ENCODE peak calls at places on chromosomes 16 and 17, in seven cellular contexts. I is ascending aorta, T is lower leg skin, K is heart right ventricle, L is astrocyte of the spinal cord, V is AG09309, G is tibial nerve. B is an unnamed sample.

GRCh38 chr17:78899361-78900260 is 3.4 kb downstream of the CEP295NL start:
- DNase-seq in G (no peak), L (no peak), V (no peak), T (no peak), I (no peak), K (peak; percentile 66), B (no peak)

GRCh38 chr17:76700290-76700626 is 10.5 kb downstream of the MXRA7 start:
- DNase-seq in V (no peak), I (no peak), K (no peak), T (no peak), L (no peak), G (no peak), B (no peak)

GRCh38 chr16:55051571-55051970 is 120.9 kb downstream of the IRX5 start:
- DNase-seq in T (no peak), V (no peak), K (no peak), L (no peak), I (peak; percentile 28), G (no peak), B (no peak)

GRCh38 chr17:18139949-18140348 is 31.4 kb downstream of the MYO15A start:
- DNase-seq in L (no peak), I (no peak), K (no peak), G (no peak), T (no peak), V (no peak), B (no peak)

GRCh38 chr16:77273815-77274214 is 74.6 kb downstream of the SYCE1L start:
- DNase-seq in L (peak; percentile 84), K (no peak), G (no peak), I (no peak), T (no peak), V (peak; percentile 16), B (peak; percentile 54)

GRCh38 chr16:4142268-4142667 is 26.0 kb upstream of the ADCY9 start:
- DNase-seq in L (no peak), V (no peak), I (no peak), G (no peak), K (no peak), T (peak; percentile 29), B (no peak)

GRCh38 chr16:69741951-69742904 is 12.5 kb downstream of the NOB1 start:
- DNase-seq in V (no peak), I (peak; percentile 75), G (peak; percentile 91), K (peak; percentile 80), L (peak; percentile 56), T (peak; percentile 50), B (no peak)

GRCh38 chr16:89122322-89122831 is 28.7 kb downstream of the ACSF3 start:
- DNase-seq in G (no peak), I (no peak), K (no peak), V (no peak), L (no peak), T (no peak), B (no peak)

GRCh38 chr17:64162575-64162974 is 32.6 kb upstream of the ERN1 start:
- DNase-seq in G (no peak), I (no peak), T (no peak), L (no peak), V (no peak), K (no peak), B (no peak)

GRCh38 chr17:64166876-64167275 is 36.9 kb upstream of the ERN1 start:
- DNase-seq in V (no peak), K (no peak), L (no peak), G (no peak), I (no peak), T (no peak), B (no peak)

GRCh38 chr17:64165347-64165746 is 35.4 kb upstream of the ERN1 start:
- DNase-seq in T (no peak), V (no peak), L (no peak), G (no peak), I (no peak), K (no peak), B (no peak)

GRCh38 chr17:64163468-64163867 is 33.5 kb upstream of the ERN1 start:
- DNase-seq in T (no peak), V (no peak), L (no peak), G (no peak), K (no peak), I (no peak), B (no peak)

DNA sequence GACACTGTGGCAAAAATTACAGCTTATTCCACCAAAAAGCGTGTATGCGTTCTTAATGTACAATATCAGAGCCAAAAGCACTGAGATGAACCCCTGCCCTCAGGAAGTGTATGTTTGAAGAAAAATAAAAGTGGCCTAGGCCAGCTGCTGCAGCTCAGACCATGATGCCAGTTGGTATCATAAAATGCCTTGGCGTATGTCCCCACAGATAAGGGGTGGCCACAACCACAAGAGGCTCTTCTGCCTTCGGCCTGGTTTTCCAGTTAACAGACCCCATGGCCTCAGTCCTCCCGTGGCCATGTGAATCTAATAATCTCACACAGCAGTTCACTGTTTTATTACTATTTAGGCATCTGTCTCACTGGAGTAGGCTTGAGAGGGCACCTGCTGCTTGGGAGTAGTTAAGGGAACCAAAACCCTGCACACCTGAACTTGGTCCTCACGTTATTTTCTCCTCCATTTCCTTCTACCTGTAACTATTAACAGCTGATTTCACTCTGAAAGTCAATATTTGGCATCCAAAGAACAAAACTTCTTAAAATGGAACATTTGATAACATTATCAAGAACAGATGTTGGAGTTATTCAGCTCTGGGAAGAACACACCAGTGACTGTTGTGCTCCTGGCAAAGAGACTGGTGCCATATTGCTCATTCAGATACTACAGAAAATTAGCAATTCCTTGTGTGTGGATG is 34.8 kb upstream of the ERN1 start:
- DNase-seq in L (no peak), G (no peak), V (no peak), I (no peak), T (no peak), K (no peak), B (no peak)
- TF ChIP-seq CTCF in L (no peak), G (no peak), V (no peak), I (no peak), T (no peak), K (no peak), B (no peak)

GRCh38 chr17:64775701-64776570 is 113.8 kb upstream of the SMURF2 start:
- DNase-seq in G (no peak), T (no peak), I (peak; percentile 60), K (no peak), V (no peak), L (no peak), B (no peak)

GRCh38 chr17:64778102-64778366 is 115.9 kb upstream of the SMURF2 start:
- DNase-seq in K (no peak), I (no peak), T (no peak), G (no peak), V (no peak), L (no peak), B (no peak)

GRCh38 chr17:64779344-64780095 is 117.4 kb upstream of the SMURF2 start:
- DNase-seq in L (no peak), I (peak; percentile 62), V (no peak), K (no peak), G (no peak), T (no peak), B (no peak)

GRCh38 chr17:64778367-64779290 is 116.5 kb upstream of the SMURF2 start:
- DNase-seq in T (no peak), V (no peak), I (peak; percentile 64), K (no peak), L (no peak), G (no peak), B (no peak)

DNA sequence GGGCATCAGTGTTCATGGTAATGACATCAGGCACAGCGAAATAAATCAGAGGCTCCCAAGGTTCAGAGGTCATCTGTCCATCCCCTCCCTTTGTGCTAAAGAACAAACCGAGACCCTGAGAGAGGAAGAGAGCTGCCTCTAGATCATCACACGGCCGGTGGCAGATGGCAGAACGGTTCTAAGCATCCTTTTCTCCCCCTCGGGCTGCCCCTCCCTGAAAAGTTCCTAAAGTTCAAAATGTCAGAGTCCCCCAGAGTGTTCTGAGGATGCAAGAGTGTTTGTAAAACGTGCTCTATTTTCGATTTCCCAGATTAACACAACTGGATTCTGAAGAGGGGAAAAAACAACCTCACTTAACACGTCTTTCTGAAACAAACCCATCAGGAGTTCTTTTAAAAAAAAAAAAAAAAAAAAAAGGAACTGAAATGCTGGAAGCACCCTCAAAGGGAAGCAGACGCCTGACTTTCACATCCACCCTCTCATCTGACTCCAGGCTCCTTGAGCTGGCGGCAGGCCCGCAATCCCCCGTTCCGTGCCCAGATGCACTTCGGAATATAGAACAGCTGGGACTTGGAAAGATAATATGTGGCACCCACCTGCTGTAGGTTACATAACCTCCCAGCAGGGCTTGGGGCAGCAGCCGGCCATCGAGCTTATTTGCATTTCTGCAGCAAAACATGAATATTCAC is 115.5 kb upstream of the SMURF2 start:
- DNase-seq in V (no peak), G (no peak), T (no peak), I (peak; percentile 69), L (no peak), K (no peak), B (no peak)
- H3K4me3 ChIP-seq in V (no peak overlapping the region), G (peak overlapping the region; percentile 8), T (no peak overlapping the region), I (peak overlapping the region; percentile 62), L (no peak overlapping the region), K (peak overlapping the region; percentile 40), B (no peak overlapping the region)

DNA sequence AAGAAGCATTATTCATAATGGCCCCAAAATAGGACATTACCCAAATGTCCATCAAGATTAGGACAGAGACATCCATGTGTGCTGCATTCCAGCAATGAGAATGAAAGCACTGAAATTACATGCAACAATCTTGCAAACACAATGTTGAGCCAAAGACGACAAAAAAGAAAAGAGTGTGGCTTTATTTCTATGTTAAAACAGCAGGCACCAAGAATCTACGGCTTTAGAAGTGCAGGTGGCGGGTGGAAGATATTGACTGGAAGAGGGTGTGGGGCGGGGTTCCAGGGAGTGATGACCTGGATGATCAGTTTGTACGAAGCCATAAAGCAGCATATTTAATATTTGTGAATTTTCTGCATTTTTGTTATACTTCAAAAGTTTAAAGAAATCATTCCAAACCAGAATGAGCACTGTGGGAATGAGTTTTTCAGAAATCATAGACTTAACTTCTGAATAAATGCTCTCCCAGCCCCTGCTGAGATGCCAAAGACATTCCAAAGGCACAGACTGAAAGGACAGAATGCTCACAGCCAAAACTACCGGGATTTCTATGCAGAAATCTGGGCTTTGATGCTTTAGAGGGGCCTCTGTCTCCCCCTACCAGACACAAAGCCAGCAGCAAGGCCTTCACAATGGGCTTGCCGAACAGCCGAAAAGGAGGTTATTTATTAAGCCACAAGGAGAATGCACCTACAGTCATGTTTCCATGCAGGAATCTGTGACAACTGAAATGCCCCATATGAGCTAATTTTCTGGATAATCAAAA is 361.6 kb downstream of the GRIN2A start:
- DNase-seq in K (no peak), V (no peak), T (no peak), G (no peak), I (no peak), L (no peak), B (no peak)
- TF ChIP-seq CTCF in K (no peak), V (no peak), T (no peak), G (no peak), I (no peak), L (no peak), B (no peak)

DNA sequence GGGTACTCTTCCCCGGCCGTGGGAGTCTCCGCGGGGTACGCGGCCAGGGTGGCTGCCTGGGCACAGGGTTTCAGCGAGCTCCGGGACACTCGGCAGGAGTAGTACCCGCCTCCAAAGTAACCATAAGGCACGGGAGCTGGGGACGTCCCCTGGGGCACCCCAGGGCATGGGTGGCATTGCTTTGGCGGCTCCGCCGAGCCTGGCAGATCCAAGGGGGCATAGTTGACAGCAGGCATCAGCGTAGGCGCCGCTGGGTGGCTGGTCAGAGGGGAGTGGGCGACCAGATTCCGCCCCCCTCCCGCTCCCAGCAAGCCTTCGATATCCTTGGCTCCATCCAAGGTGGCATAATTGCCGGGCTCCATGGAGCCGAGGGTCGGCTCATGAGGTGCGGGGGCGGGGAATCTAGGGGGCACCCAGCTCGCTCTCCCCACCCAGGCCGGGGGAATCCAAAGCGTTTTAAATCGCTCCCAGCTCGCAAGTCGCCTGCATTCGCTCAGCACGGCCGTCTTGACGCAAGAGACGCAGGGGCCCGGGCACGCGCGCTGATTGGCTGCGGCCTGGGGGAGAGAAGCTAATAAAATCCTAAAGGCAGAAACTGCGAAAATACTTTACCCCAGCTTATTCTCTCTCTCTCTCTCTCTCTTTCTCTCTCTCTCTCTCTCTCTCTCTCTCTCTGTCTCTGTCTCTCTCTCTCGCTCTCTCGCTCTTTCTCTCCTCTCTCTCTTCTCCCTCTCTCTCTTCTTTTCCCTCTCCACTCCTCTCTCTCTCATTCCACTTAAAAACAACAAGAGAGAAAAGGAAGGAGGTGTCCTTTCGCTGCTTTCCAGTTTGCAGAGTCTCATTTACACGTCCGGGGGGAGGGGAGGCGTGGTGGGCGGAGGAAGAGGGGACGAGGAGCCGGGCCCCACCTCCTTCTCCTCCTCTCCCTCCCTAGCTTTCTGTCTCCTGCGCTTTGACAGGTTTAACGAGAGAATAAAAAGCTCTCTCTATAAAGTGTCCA is at the start of gene HOXB13:
- DNase-seq in L (no peak), T (no peak), G (no peak), V (peak; percentile 38), I (no peak), K (no peak), B (no peak)
- H3K4me3 ChIP-seq in L (peak within 1 kb of the TSS; percentile 7), T (no peak within 1 kb of the TSS), G (no peak within 1 kb of the TSS), V (peak within 1 kb of the TSS; percentile 65), I (peak within 1 kb of the TSS; percentile 31), K (peak within 1 kb of the TSS; percentile 22), B (no peak within 1 kb of the TSS)

B was measured in kidney epithelial cell.